ENCODE peak calls at places on chromosomes 5 and 9, in four cellular contexts. J is CD4-positive, alpha-beta memory T cell; P is A549; E is breast epithelium. D is an unnamed sample.
A peak's percentile ranks its signal among the peaks of the same experiment; 100 is the strongest.

GRCh38 chr9:34256104-34256503 is 73.0 kb downstream of the KIF24 start:
- DNase-seq in J (no peak), P (peak; percentile 20), E (no peak), D (no peak)

GRCh38 chr5:139759219-139759721 is 36.3 kb upstream of the PSD2 start:
- DNase-seq in J (no peak), P (no peak), E (no peak), D (no peak)

GRCh38 chr9:7058539-7058938 is 300.8 kb downstream of the KDM4C start:
- DNase-seq in J (no peak), P (no peak), E (no peak), D (no peak)

GRCh38 chr5:35198681-35199080 is 31.6 kb downstream of the PRLR start:
- DNase-seq in J (no peak), P (no peak), E (no peak), D (no peak)

GRCh38 chr5:61371474-61371873 is 39.4 kb downstream of the ZSWIM6 start:
- DNase-seq in J (no peak), P (no peak), E (no peak), D (no peak)

GRCh38 chr5:14901462-14902051 is 30.0 kb upstream of the ANKH start:
- DNase-seq in J (no peak), P (no peak), E (no peak), D (peak; percentile 8)

GRCh38 chr5:168302785-168303184 is 11.3 kb downstream of the WWC1 start:
- DNase-seq in J (no peak), P (no peak), E (no peak), D (no peak)

GRCh38 chr5:72788851-72789505 is 27.5 kb upstream of the TNPO1 start:
- DNase-seq in J (no peak), P (peak; percentile 71), E (no peak), D (no peak)

GRCh38 chr9:135139366-135139965 is 52.0 kb downstream of the OLFM1 start:
- DNase-seq in J (no peak), P (no peak), E (no peak), D (no peak)

GRCh38 chr9:35914307-35914807 is 5.1 kb downstream of the SPAAR start:
- DNase-seq in J (peak; percentile 22), P (peak; percentile 39), E (no peak), D (no peak)

GRCh38 chr9:89178162-89179120 is at the start of gene SHC3:
- DNase-seq in J (no peak), P (no peak), E (no peak), D (no peak)

GRCh38 chr9:99681113-99681512 is 140.6 kb upstream of the NR4A3 start:
- DNase-seq in J (no peak), P (no peak), E (no peak), D (no peak)

GRCh38 chr5:137730331-137730730 is 5.6 kb downstream of the KLHL3 start:
- DNase-seq in J (no peak), P (no peak), E (no peak), D (no peak)

GRCh38 chr9:26946753-26947727 is at the start of gene PLAA:
- DNase-seq in J (peak; percentile 91), P (peak; percentile 91), E (peak; percentile 82), D (peak; percentile 71)

GRCh38 chr9:26947736-26948135 is 694 bp upstream of the PLAA start:
- DNase-seq in J (no peak), P (no peak), E (no peak), D (no peak)

GRCh38 chr9:26949604-26950003 is 2.6 kb upstream of the PLAA start:
- DNase-seq in J (no peak), P (no peak), E (no peak), D (no peak)

GRCh38 chr9:26940779-26941178 is 6.3 kb downstream of the PLAA start:
- DNase-seq in J (no peak), P (no peak), E (no peak), D (no peak)

GRCh38 chr9:26945591-26945990 is 1.5 kb downstream of the PLAA start:
- DNase-seq in J (no peak), P (no peak), E (no peak), D (no peak)
- H3K27ac ChIP-seq in J (peak overlapping the region; percentile 96), P (peak overlapping the region; percentile 96), E (no peak overlapping the region), D (no peak overlapping the region)

GRCh38 chr9:126217797-126218196 is 108.8 kb upstream of the MVB12B start:
- DNase-seq in J (no peak), P (no peak), E (no peak), D (no peak)
- H3K27ac ChIP-seq in J (no peak overlapping the region), P (no peak overlapping the region), E (no peak overlapping the region), D (no peak overlapping the region)

GRCh38 chr9:121157939-121158338 is 43.7 kb downstream of the RAB14 start:
- DNase-seq in J (no peak), P (no peak), E (no peak), D (no peak)

GRCh38 chr9:121160025-121160424 is 41.6 kb downstream of the RAB14 start:
- DNase-seq in J (no peak), P (no peak), E (no peak), D (no peak)

GRCh38 chr9:121154782-121155181 is 46.9 kb downstream of the RAB14 start:
- DNase-seq in J (no peak), P (no peak), E (no peak), D (no peak)

GRCh38 chr9:121153642-121154041 is 48.0 kb downstream of the RAB14 start:
- DNase-seq in J (no peak), P (no peak), E (no peak), D (no peak)

GRCh38 chr9:121156263-121156731 is 45.4 kb downstream of the RAB14 start:
- DNase-seq in J (no peak), P (no peak), E (no peak), D (no peak)
- H3K27ac ChIP-seq in J (no peak overlapping the region), P (no peak overlapping the region), E (peak overlapping the region; percentile 48), D (peak overlapping the region; percentile 61)

GRCh38 chr5:52804359-52804758 is 16.6 kb downstream of the ITGA1 start:
- DNase-seq in J (no peak), P (no peak), E (no peak), D (no peak)

GRCh38 chr5:52802272-52803011 is 14.7 kb downstream of the ITGA1 start:
- DNase-seq in J (no peak), P (no peak), E (no peak), D (no peak)

GRCh38 chr5:52805614-52806013 is 17.9 kb downstream of the ITGA1 start:
- DNase-seq in J (no peak), P (no peak), E (no peak), D (no peak)

GRCh38 chr5:52807037-52807436 is 19.3 kb downstream of the ITGA1 start:
- DNase-seq in J (no peak), P (no peak), E (no peak), D (no peak)

GRCh38 chr5:52804978-52805377 is 17.3 kb downstream of the ITGA1 start:
- DNase-seq in J (no peak), P (no peak), E (no peak), D (no peak)
- H3K27ac ChIP-seq in J (no peak overlapping the region), P (no peak overlapping the region), E (no peak overlapping the region), D (peak overlapping the region; percentile 97)

GRCh38 chr9:92496401-92496800 is 14.1 kb upstream of the ASPN start:
- DNase-seq in J (no peak), P (no peak), E (no peak), D (no peak)

GRCh38 chr9:92504881-92505280 is 22.6 kb upstream of the ASPN start:
- DNase-seq in J (no peak), P (no peak), E (no peak), D (no peak)

GRCh38 chr9:92501671-92502393 is 19.5 kb upstream of the ASPN start:
- DNase-seq in J (no peak), P (peak; percentile 43), E (no peak), D (no peak)

GRCh38 chr9:92499701-92500100 is 17.4 kb upstream of the ASPN start:
- DNase-seq in J (no peak), P (no peak), E (no peak), D (no peak)

DNA sequence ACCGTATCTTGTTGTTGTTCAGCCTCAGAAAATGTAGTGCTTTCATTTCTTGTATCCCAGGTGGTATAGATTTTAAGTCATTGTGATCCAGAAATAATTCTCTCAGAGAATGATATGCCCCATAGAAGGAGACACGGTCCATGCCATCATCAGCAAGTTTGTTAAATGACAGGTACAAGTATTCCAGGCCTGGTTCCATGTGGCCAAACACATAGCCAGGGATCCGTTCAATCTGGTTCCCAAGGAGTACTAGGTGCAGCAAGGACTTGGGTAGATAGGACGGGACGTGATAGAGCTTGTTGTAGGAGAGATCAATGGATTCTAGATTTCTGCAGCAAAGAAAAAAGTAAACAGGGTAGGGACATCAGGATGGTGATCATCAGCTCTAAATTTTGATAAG is 18.4 kb upstream of the ASPN start:
- DNase-seq in J (no peak), P (no peak), E (no peak), D (no peak)
- H3K27ac ChIP-seq in J (no peak overlapping the region), P (no peak overlapping the region), E (no peak overlapping the region), D (no peak overlapping the region)

GRCh38 chr5:105639068-105639467 is 2031.7 kb downstream of the EFNA5 start:
- DNase-seq in J (no peak), P (no peak), E (no peak), D (no peak)

GRCh38 chr5:105638437-105638836 is 2032.3 kb downstream of the EFNA5 start:
- DNase-seq in J (no peak), P (no peak), E (no peak), D (no peak)

GRCh38 chr5:105639511-105639910 is 2031.2 kb downstream of the EFNA5 start:
- DNase-seq in J (no peak), P (no peak), E (no peak), D (no peak)

GRCh38 chr5:105640328-105640727 is 2030.4 kb downstream of the EFNA5 start:
- DNase-seq in J (no peak), P (no peak), E (no peak), D (no peak)
- H3K27ac ChIP-seq in J (no peak overlapping the region), P (no peak overlapping the region), E (no peak overlapping the region), D (no peak overlapping the region)

GRCh38 chr5:107477492-107477891 is 193.2 kb downstream of the EFNA5 start:
- DNase-seq in J (no peak), P (no peak), E (no peak), D (no peak)
- H3K27ac ChIP-seq in J (no peak overlapping the region), P (peak overlapping the region; percentile 60), E (no peak overlapping the region), D (peak overlapping the region; percentile 81)

GRCh38 chr5:122154910-122155309 is 25.6 kb downstream of the ZNF474 start:
- DNase-seq in J (no peak), P (no peak), E (no peak), D (no peak)

GRCh38 chr5:122154491-122154890 is 25.1 kb downstream of the ZNF474 start:
- DNase-seq in J (no peak), P (no peak), E (no peak), D (no peak)

GRCh38 chr5:122152266-122152900 is 23.0 kb downstream of the ZNF474 start:
- DNase-seq in J (no peak), P (no peak), E (no peak), D (no peak)

GRCh38 chr5:122153230-122153629 is 23.9 kb downstream of the ZNF474 start:
- DNase-seq in J (no peak), P (no peak), E (no peak), D (no peak)

DNA sequence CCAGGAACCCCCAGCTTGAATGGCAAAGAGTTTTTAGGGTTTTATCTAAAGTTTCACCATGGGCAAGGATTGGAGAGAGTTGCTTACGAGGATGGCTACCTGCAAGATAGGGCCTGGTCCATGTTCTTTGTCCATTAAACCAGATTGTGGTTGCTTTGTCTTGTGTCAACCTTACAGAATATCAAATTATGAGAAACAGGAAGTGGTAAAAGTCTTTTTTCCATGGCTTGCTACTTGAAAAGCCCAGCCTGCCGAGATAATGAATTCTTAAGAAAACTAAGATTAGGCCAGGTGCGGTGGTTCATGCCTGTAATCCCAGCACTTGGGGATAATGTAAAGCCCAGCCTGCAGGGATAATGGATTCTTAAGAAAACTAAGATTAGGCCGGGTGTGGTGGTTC is 24.4 kb downstream of the ZNF474 start:
- DNase-seq in J (no peak), P (no peak), E (no peak), D (no peak)
- H3K27ac ChIP-seq in J (no peak overlapping the region), P (peak overlapping the region; percentile 33), E (no peak overlapping the region), D (no peak overlapping the region)